ENCODE peak calls at places on chromosomes 16 and 17, in eight cellular contexts. S, C, Z, O, X, F, H and Q are unnamed samples.
A peak's percentile ranks its signal among the peaks of the same experiment; 100 is the strongest.

GRCh38 chr17:81491193-81491592 is 21.4 kb downstream of the ACTG1 start:
- DNase-seq in C (no peak), Z (no peak), F (no peak), X (no peak), S (no peak), O (peak; percentile 57), H (no peak), Q (no peak)

GRCh38 chr17:66726371-66726770 is 108.5 kb upstream of the CACNG5 start:
- DNase-seq in O (no peak), S (no peak), X (no peak), C (no peak), Z (no peak), F (no peak), H (no peak), Q (no peak)

GRCh38 chr16:83365166-83365565 is 442.6 kb upstream of the HSBP1 start:
- DNase-seq in H (peak; percentile 54), X (no peak), C (no peak), S (no peak), O (no peak), Z (no peak), F (no peak), Q (peak; percentile 7)

GRCh38 chr16:30896203-30896889 is at the start of gene CTF1:
- DNase-seq in C (no peak), F (peak; percentile 85), X (peak; percentile 17), O (peak; percentile 94), Z (no peak), H (peak; percentile 57), S (no peak), Q (peak; percentile 78)

GRCh38 chr17:31175237-31175636 is 80.5 kb downstream of the NF1 start:
- DNase-seq in O (no peak), Z (no peak), H (no peak), C (no peak), X (no peak), S (no peak), F (no peak), Q (no peak)

GRCh38 chr17:51389875-51390274 is 129.5 kb downstream of the UTP18 start:
- DNase-seq in S (no peak), F (no peak), Z (no peak), H (no peak), C (no peak), X (no peak), O (no peak), Q (no peak)

GRCh38 chr16:18024566-18024965 is 312.0 kb downstream of the NPIPA8 start:
- DNase-seq in S (no peak), Z (no peak), C (no peak), O (no peak), X (no peak), F (no peak), H (no peak), Q (no peak)

GRCh38 chr17:1067282-1067956 is 70.5 kb downstream of the TIMM22 start:
- DNase-seq in S (no peak), H (no peak), C (no peak), O (peak; percentile 86), F (no peak), Z (no peak), X (no peak), Q (no peak)

GRCh38 chr17:16282522-16282921 is 65.5 kb downstream of the PIGL start:
- DNase-seq in O (no peak), X (no peak), S (no peak), F (no peak), H (no peak), C (no peak), Z (no peak), Q (no peak)

GRCh38 chr17:73043686-73044581 is 48.6 kb downstream of the SLC39A11 start:
- DNase-seq in F (no peak), H (no peak), C (no peak), S (no peak), O (no peak), X (no peak), Z (no peak), Q (peak; percentile 79)

GRCh38 chr16:4682084-4682581 is 11.2 kb upstream of the NUDT16L1 start:
- DNase-seq in X (no peak), S (no peak), Z (no peak), H (no peak), C (no peak), O (no peak), F (no peak), Q (no peak)

GRCh38 chr17:50043290-50044148 is 12.4 kb upstream of the ITGA3 start:
- DNase-seq in Z (no peak), S (no peak), F (no peak), C (no peak), O (peak; percentile 57), X (no peak), H (no peak), Q (no peak)

GRCh38 chr17:34569591-34569990 is 9.8 kb upstream of the TMEM132E start:
- DNase-seq in F (no peak), S (no peak), Z (no peak), X (no peak), C (no peak), O (no peak), H (no peak), Q (no peak)

DNA sequence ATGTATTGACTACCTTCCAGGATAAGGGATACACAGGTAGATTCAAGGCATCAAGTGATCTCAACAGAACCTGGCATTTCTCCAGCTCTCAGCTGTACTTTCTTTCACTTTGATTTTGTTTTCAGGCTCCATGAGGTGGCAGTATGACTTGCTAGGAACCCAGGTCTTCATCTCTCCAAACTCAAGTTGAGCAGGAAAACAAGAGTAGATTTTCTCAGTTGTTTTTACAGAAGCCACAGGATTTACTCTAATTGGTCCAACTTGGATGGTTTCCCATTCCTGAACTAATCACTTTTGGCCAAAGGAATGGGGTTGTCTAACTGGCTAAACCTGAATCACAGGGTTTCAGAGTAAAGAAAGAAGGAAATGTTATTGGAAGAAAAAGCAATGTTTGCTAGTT is 146.6 kb downstream of the TRIM37 start:
- DNase-seq in S (no peak), Z (no peak), X (peak; percentile 55), O (no peak), H (peak; percentile 38), C (peak; percentile 35), F (no peak), Q (peak; percentile 15)
- TF ChIP-seq CTCF in S (no peak), Z (peak; percentile 27), X (peak; percentile 51), O (peak; percentile 29), H (peak; percentile 41), C (peak; percentile 25), F (peak; percentile 45), Q (peak; percentile 7)

DNA sequence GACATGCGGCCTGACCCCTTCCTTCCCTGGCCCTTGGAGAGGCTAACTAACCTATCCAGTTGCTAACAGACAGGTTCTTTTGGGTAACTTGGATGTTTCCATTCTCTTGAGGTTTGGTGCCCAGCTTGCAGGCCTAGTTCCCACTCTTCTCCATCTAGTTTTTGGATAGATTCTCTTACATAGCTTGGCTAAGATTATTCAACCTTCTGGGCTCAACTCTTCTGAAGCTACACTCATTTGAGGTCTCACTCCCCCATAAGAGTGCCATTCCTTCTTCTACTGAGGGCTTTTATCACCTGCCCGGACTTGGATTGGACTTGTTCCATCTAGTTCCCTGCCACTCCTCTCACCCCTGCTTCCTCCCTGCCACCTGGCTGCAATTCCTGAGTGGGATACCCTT is 44.1 kb upstream of the MARCHF10 start:
- DNase-seq in H (no peak), O (no peak), S (no peak), F (peak; percentile 9), Z (no peak), X (no peak), C (no peak), Q (no peak)
- TF ChIP-seq CTCF in H (no peak), O (no peak), S (no peak), F (no peak), Z (no peak), X (no peak), C (no peak), Q (no peak)

DNA sequence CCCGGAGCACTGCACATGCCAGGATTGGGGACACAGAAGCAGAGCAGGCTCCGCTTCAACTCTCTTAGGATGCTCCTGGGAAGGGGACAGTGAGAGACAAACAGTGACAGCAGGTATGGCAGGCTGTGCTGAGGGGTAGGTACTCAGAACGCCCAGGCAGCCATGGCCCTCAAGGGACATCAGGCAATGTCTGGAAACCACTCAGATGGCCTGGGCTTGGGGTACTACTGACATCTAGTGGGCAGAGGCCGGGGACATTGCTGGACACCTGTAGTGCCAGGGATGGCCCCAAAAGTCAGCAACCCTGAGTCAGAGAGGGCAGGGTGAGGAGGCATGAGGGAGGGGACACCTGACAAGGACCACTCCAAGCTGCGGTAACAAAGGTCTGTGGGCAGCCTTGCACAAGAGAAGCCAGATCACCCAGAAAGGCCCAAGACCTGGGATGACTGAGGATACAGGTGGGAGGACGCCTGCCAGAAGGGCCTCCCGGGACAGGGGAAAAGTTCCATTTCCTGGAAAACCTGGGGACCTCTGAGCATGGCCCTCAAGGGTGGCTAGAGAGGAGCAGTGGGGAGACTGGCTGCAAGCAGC is 21.2 kb downstream of the PEMT start:
- DNase-seq in S (no peak), H (no peak), X (no peak), C (no peak), F (peak; percentile 70), O (no peak), Z (no peak), Q (no peak)
- TF ChIP-seq CTCF in S (no peak), H (peak; percentile 65), X (no peak), C (no peak), F (peak; percentile 53), O (peak; percentile 52), Z (peak; percentile 70), Q (peak; percentile 30)

DNA sequence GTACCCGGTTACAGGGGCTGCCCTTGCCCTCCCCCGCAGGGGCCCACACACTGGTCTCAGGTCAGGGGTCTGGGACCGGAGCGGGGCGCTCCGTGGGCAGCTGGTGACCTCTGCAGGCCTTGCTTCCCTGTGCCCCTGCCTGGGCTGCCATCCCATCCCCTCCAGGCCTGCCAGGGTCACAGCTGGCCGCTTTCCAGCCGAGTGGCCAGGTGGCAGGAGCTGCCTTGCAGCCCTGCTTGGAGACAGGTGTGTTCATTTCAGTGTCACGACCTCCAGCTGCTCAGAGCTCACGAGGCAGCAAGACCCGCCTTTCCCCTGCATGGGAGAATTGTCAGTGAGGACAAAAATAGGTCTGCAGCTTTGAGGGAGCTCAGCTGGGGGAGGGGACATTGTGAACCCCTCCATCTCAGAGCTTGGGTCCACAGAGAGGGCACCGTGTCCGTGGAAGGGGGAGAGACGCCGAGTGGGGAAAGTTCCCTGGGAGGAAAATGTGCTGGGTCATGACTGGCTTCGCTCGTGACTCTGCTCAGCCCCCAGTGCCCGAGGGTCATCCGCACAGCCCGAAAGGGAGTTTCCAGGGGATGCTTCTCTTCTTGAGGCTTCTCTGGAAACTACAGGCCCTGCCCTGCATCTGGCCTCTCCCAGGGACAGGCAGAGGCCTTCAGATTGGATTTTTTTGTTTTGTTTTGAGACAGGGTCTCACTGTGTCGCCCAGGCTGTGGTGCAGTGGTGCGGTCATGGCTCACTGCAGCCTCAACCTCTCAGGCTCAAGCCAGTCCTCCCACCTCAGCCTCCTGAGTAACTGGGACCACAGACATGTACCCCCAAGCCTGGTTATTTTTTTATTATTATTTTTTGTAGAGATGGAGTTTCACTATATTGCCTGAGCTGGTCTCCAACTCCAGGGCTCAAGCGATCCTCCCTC is 10.0 kb upstream of the GSE1 start:
- DNase-seq in C (no peak), H (no peak), Z (no peak), F (no peak), X (peak; percentile 74), S (no peak), O (no peak), Q (no peak)
- TF ChIP-seq CTCF in C (no peak), H (no peak), Z (no peak), F (no peak), X (no peak), S (no peak), O (no peak), Q (no peak)